ENCODE peak calls at places on chromosome 21, in seven cellular contexts. L is ELR; A is AG08396; V is RKO; E is stimulated activated CD8-positive, alpha-beta memory T cell treated with anti-CD3 and anti-CD28 coated beads, Interleukin-12 subunit alpha, Interleukin-12 subunit beta, amount 100 ng/mL, for 1 hour; P is body of pancreas; U is CD4-positive, alpha-beta memory T cell. W is an unnamed sample.

GRCh38 chr21:17491716-17492414 is 21.0 kb upstream of the CXADR start:
- DNase-seq in L (peak), A (peak), V (peak), E (no peak), P (peak), U (no peak), W (no peak)

GRCh38 chr21:16124397-16125130 is 394.8 kb downstream of the USP25 start:
- DNase-seq in L (peak), A (peak), V (peak), E (no peak), P (no peak), U (no peak), W (no peak)

GRCh38 chr21:25568230-25568629 is 39.1 kb downstream of the MRPL39 start:
- DNase-seq in L (peak), A (no peak), V (no peak), E (no peak), P (peak), U (no peak), W (no peak)

GRCh38 chr21:20662523-20662922 is 335.7 kb upstream of the NCAM2 start:
- DNase-seq in L (no peak), A (no peak), V (no peak), E (no peak), P (no peak), U (no peak), W (no peak)

GRCh38 chr21:32605469-32605868 is 6.7 kb downstream of the CFAP298 start:
- DNase-seq in L (no peak), A (no peak), V (no peak), E (no peak), P (no peak), U (no peak), W (no peak)

GRCh38 chr21:43708745-43709381 is 10.1 kb upstream of the PDXK start:
- DNase-seq in L (no peak), A (no peak), V (no peak), E (no peak), P (no peak), U (no peak), W (no peak)

GRCh38 chr21:42733874-42734273 is 80.5 kb downstream of the PDE9A start:
- DNase-seq in L (no peak), A (no peak), V (no peak), E (no peak), P (no peak), U (no peak), W (no peak)

GRCh38 chr21:31873696-31874599 is 1.1 kb downstream of the HUNK start:
- DNase-seq in L (no peak), A (peak), V (peak), E (no peak), P (peak), U (no peak), W (no peak)

GRCh38 chr21:15138475-15138874 is 73.7 kb upstream of the NRIP1 start:
- DNase-seq in L (no peak), A (no peak), V (no peak), E (no peak), P (peak), U (no peak), W (no peak)

GRCh38 chr21:32190491-32191144 is 88.2 kb downstream of the MIS18A start:
- DNase-seq in L (no peak), A (no peak), V (no peak), E (no peak), P (no peak), U (no peak), W (no peak)

GRCh38 chr21:45155910-45156309 is 81.5 kb downstream of the ADARB1 start:
- DNase-seq in L (no peak), A (no peak), V (no peak), E (no peak), P (no peak), U (no peak), W (no peak)

GRCh38 chr21:21860888-21861287 is 862.7 kb downstream of the NCAM2 start:
- DNase-seq in L (peak), A (no peak), V (no peak), E (no peak), P (no peak), U (no peak), W (no peak)

W was measured in CD14-positive monocyte.